ENCODE peak calls at places on chromosomes 12 and 14, in eight cellular contexts. One of them, this sample, is unnamed.

GRCh38 chr12:56315256-56315625 is 547 bp downstream of the CNPY2 start:
- DNase-seq in stimulated activated CD8-positive, alpha-beta memory T cell treated with anti-CD3 and anti-CD28 coated beads, Interleukin-12 subunit alpha, Interleukin-12 subunit beta, amount 100 ng/mL, for 1 hour: no peak
- DNase-seq in psoas muscle: no peak
- DNase-seq in H7: peak
- DNase-seq in stimulated activated CD4-positive, alpha-beta T cell treated with anti-CD3 and anti-CD28 coated beads, Interleukin-4, amount 100 ng/mL, for 24 hours: no peak
- DNase-seq in A549: no peak
- DNase-seq in C1 segment of cervical spinal cord: peak
- DNase-seq in activated CD4-positive, alpha-beta T cell treated with anti-CD3 and anti-CD28 coated beads, Interleukin-2, amount 50 U/mL, for 24 hours: no peak
- DNase-seq in this sample: peak

GRCh38 chr12:114434341-114434740 is 28.4 kb upstream of the TBX5 start:
- DNase-seq in stimulated activated CD8-positive, alpha-beta memory T cell treated with anti-CD3 and anti-CD28 coated beads, Interleukin-12 subunit alpha, Interleukin-12 subunit beta, amount 100 ng/mL, for 1 hour: no peak
- DNase-seq in psoas muscle: no peak
- DNase-seq in H7: no peak
- DNase-seq in stimulated activated CD4-positive, alpha-beta T cell treated with anti-CD3 and anti-CD28 coated beads, Interleukin-4, amount 100 ng/mL, for 24 hours: no peak
- DNase-seq in A549: no peak
- DNase-seq in C1 segment of cervical spinal cord: no peak
- DNase-seq in activated CD4-positive, alpha-beta T cell treated with anti-CD3 and anti-CD28 coated beads, Interleukin-2, amount 50 U/mL, for 24 hours: no peak
- DNase-seq in this sample: no peak

GRCh38 chr14:34049769-34050168 is 98.9 kb upstream of the EGLN3 start:
- DNase-seq in stimulated activated CD8-positive, alpha-beta memory T cell treated with anti-CD3 and anti-CD28 coated beads, Interleukin-12 subunit alpha, Interleukin-12 subunit beta, amount 100 ng/mL, for 1 hour: no peak
- DNase-seq in psoas muscle: no peak
- DNase-seq in H7: no peak
- DNase-seq in stimulated activated CD4-positive, alpha-beta T cell treated with anti-CD3 and anti-CD28 coated beads, Interleukin-4, amount 100 ng/mL, for 24 hours: no peak
- DNase-seq in A549: no peak
- DNase-seq in C1 segment of cervical spinal cord: no peak
- DNase-seq in activated CD4-positive, alpha-beta T cell treated with anti-CD3 and anti-CD28 coated beads, Interleukin-2, amount 50 U/mL, for 24 hours: no peak
- DNase-seq in this sample: no peak

GRCh38 chr12:2198088-2198501 is 145.3 kb downstream of the CACNA1C start:
- DNase-seq in stimulated activated CD8-positive, alpha-beta memory T cell treated with anti-CD3 and anti-CD28 coated beads, Interleukin-12 subunit alpha, Interleukin-12 subunit beta, amount 100 ng/mL, for 1 hour: no peak
- DNase-seq in psoas muscle: no peak
- DNase-seq in H7: peak
- DNase-seq in stimulated activated CD4-positive, alpha-beta T cell treated with anti-CD3 and anti-CD28 coated beads, Interleukin-4, amount 100 ng/mL, for 24 hours: no peak
- DNase-seq in A549: no peak
- DNase-seq in C1 segment of cervical spinal cord: no peak
- DNase-seq in activated CD4-positive, alpha-beta T cell treated with anti-CD3 and anti-CD28 coated beads, Interleukin-2, amount 50 U/mL, for 24 hours: no peak
- DNase-seq in this sample: no peak

GRCh38 chr14:96105921-96106441 is 66.8 kb downstream of the C14orf132 start:
- DNase-seq in stimulated activated CD8-positive, alpha-beta memory T cell treated with anti-CD3 and anti-CD28 coated beads, Interleukin-12 subunit alpha, Interleukin-12 subunit beta, amount 100 ng/mL, for 1 hour: no peak
- DNase-seq in psoas muscle: peak
- DNase-seq in H7: peak
- DNase-seq in stimulated activated CD4-positive, alpha-beta T cell treated with anti-CD3 and anti-CD28 coated beads, Interleukin-4, amount 100 ng/mL, for 24 hours: no peak
- DNase-seq in A549: no peak
- DNase-seq in C1 segment of cervical spinal cord: no peak
- DNase-seq in activated CD4-positive, alpha-beta T cell treated with anti-CD3 and anti-CD28 coated beads, Interleukin-2, amount 50 U/mL, for 24 hours: no peak
- DNase-seq in this sample: no peak

GRCh38 chr12:65631621-65632111 is 192.6 kb upstream of the HMGA2 start:
- DNase-seq in stimulated activated CD8-positive, alpha-beta memory T cell treated with anti-CD3 and anti-CD28 coated beads, Interleukin-12 subunit alpha, Interleukin-12 subunit beta, amount 100 ng/mL, for 1 hour: no peak
- DNase-seq in psoas muscle: no peak
- DNase-seq in H7: no peak
- DNase-seq in stimulated activated CD4-positive, alpha-beta T cell treated with anti-CD3 and anti-CD28 coated beads, Interleukin-4, amount 100 ng/mL, for 24 hours: no peak
- DNase-seq in A549: peak
- DNase-seq in C1 segment of cervical spinal cord: no peak
- DNase-seq in activated CD4-positive, alpha-beta T cell treated with anti-CD3 and anti-CD28 coated beads, Interleukin-2, amount 50 U/mL, for 24 hours: no peak
- DNase-seq in this sample: no peak

GRCh38 chr12:114902665-114903393 is 218.9 kb upstream of the TBX3 start:
- DNase-seq in stimulated activated CD8-positive, alpha-beta memory T cell treated with anti-CD3 and anti-CD28 coated beads, Interleukin-12 subunit alpha, Interleukin-12 subunit beta, amount 100 ng/mL, for 1 hour: no peak
- DNase-seq in psoas muscle: no peak
- DNase-seq in H7: no peak
- DNase-seq in stimulated activated CD4-positive, alpha-beta T cell treated with anti-CD3 and anti-CD28 coated beads, Interleukin-4, amount 100 ng/mL, for 24 hours: no peak
- DNase-seq in A549: peak
- DNase-seq in C1 segment of cervical spinal cord: no peak
- DNase-seq in activated CD4-positive, alpha-beta T cell treated with anti-CD3 and anti-CD28 coated beads, Interleukin-2, amount 50 U/mL, for 24 hours: no peak
- DNase-seq in this sample: no peak

GRCh38 chr12:47362131-47362686 is 282.4 kb upstream of the AMIGO2 start:
- DNase-seq in stimulated activated CD8-positive, alpha-beta memory T cell treated with anti-CD3 and anti-CD28 coated beads, Interleukin-12 subunit alpha, Interleukin-12 subunit beta, amount 100 ng/mL, for 1 hour: no peak
- DNase-seq in psoas muscle: no peak
- DNase-seq in H7: no peak
- DNase-seq in stimulated activated CD4-positive, alpha-beta T cell treated with anti-CD3 and anti-CD28 coated beads, Interleukin-4, amount 100 ng/mL, for 24 hours: no peak
- DNase-seq in A549: no peak
- DNase-seq in C1 segment of cervical spinal cord: no peak
- DNase-seq in activated CD4-positive, alpha-beta T cell treated with anti-CD3 and anti-CD28 coated beads, Interleukin-2, amount 50 U/mL, for 24 hours: no peak
- DNase-seq in this sample: no peak

GRCh38 chr12:127723236-127723635 is 543.7 kb upstream of the TMEM132C start:
- DNase-seq in stimulated activated CD8-positive, alpha-beta memory T cell treated with anti-CD3 and anti-CD28 coated beads, Interleukin-12 subunit alpha, Interleukin-12 subunit beta, amount 100 ng/mL, for 1 hour: no peak
- DNase-seq in psoas muscle: no peak
- DNase-seq in H7: no peak
- DNase-seq in stimulated activated CD4-positive, alpha-beta T cell treated with anti-CD3 and anti-CD28 coated beads, Interleukin-4, amount 100 ng/mL, for 24 hours: no peak
- DNase-seq in A549: no peak
- DNase-seq in C1 segment of cervical spinal cord: no peak
- DNase-seq in activated CD4-positive, alpha-beta T cell treated with anti-CD3 and anti-CD28 coated beads, Interleukin-2, amount 50 U/mL, for 24 hours: no peak
- DNase-seq in this sample: peak

GRCh38 chr12:92735131-92735721 is 32.4 kb downstream of the PLEKHG7 start:
- DNase-seq in stimulated activated CD8-positive, alpha-beta memory T cell treated with anti-CD3 and anti-CD28 coated beads, Interleukin-12 subunit alpha, Interleukin-12 subunit beta, amount 100 ng/mL, for 1 hour: no peak
- DNase-seq in psoas muscle: no peak
- DNase-seq in H7: no peak
- DNase-seq in stimulated activated CD4-positive, alpha-beta T cell treated with anti-CD3 and anti-CD28 coated beads, Interleukin-4, amount 100 ng/mL, for 24 hours: no peak
- DNase-seq in A549: peak
- DNase-seq in C1 segment of cervical spinal cord: no peak
- DNase-seq in activated CD4-positive, alpha-beta T cell treated with anti-CD3 and anti-CD28 coated beads, Interleukin-2, amount 50 U/mL, for 24 hours: no peak
- DNase-seq in this sample: no peak

GRCh38 chr12:116855744-116856470 is 25.3 kb downstream of the HRK start:
- DNase-seq in stimulated activated CD8-positive, alpha-beta memory T cell treated with anti-CD3 and anti-CD28 coated beads, Interleukin-12 subunit alpha, Interleukin-12 subunit beta, amount 100 ng/mL, for 1 hour: no peak
- DNase-seq in psoas muscle: no peak
- DNase-seq in H7: no peak
- DNase-seq in stimulated activated CD4-positive, alpha-beta T cell treated with anti-CD3 and anti-CD28 coated beads, Interleukin-4, amount 100 ng/mL, for 24 hours: no peak
- DNase-seq in A549: peak
- DNase-seq in C1 segment of cervical spinal cord: no peak
- DNase-seq in activated CD4-positive, alpha-beta T cell treated with anti-CD3 and anti-CD28 coated beads, Interleukin-2, amount 50 U/mL, for 24 hours: no peak
- DNase-seq in this sample: no peak

This sample was measured in SK-N-SH.